ENCODE peak calls at places on chromosomes 13 and 19, in nine cellular contexts. One of them, this sample, is unnamed.

GRCh38 chr13:63044617-63045016 is 1629.0 kb upstream of the PCDH20 start:
- DNase-seq in upper lobe of right lung: no peak
- DNase-seq in GM20000: no peak
- DNase-seq in kidney: no peak
- DNase-seq in tibial artery: no peak
- DNase-seq in AG10803: no peak
- DNase-seq in thyroid gland: no peak
- DNase-seq in kidney epithelial cell: no peak
- DNase-seq in fibroblast of lung: no peak
- DNase-seq in this sample: no peak

GRCh38 chr19:55454787-55455243 is 6.6 kb downstream of the ISOC2 start:
- DNase-seq in upper lobe of right lung: no peak
- DNase-seq in GM20000: peak; percentile 78
- DNase-seq in kidney: no peak
- DNase-seq in tibial artery: no peak
- DNase-seq in AG10803: peak; percentile 26
- DNase-seq in thyroid gland: no peak
- DNase-seq in kidney epithelial cell: no peak
- DNase-seq in fibroblast of lung: no peak
- DNase-seq in this sample: peak; percentile 67

GRCh38 chr13:80469841-80470378 is 129.0 kb upstream of the SPRY2 start:
- DNase-seq in upper lobe of right lung: no peak
- DNase-seq in GM20000: no peak
- DNase-seq in kidney: peak; percentile 87
- DNase-seq in tibial artery: peak; percentile 93
- DNase-seq in AG10803: peak; percentile 4
- DNase-seq in thyroid gland: peak; percentile 38
- DNase-seq in kidney epithelial cell: peak; percentile 12
- DNase-seq in fibroblast of lung: peak; percentile 82
- DNase-seq in this sample: no peak

GRCh38 chr13:96958286-96958891 is 35.9 kb downstream of the OXGR1 start:
- DNase-seq in upper lobe of right lung: no peak
- DNase-seq in GM20000: peak; percentile 13
- DNase-seq in kidney: no peak
- DNase-seq in tibial artery: no peak
- DNase-seq in AG10803: peak; percentile 38
- DNase-seq in thyroid gland: peak; percentile 20
- DNase-seq in kidney epithelial cell: peak; percentile 9
- DNase-seq in fibroblast of lung: peak; percentile 8
- DNase-seq in this sample: peak; percentile 9

GRCh38 chr19:277581-278165 is 13.5 kb downstream of the PLPP2 start:
- DNase-seq in upper lobe of right lung: no peak
- DNase-seq in GM20000: no peak
- DNase-seq in kidney: no peak
- DNase-seq in tibial artery: no peak
- DNase-seq in AG10803: no peak
- DNase-seq in thyroid gland: no peak
- DNase-seq in kidney epithelial cell: no peak
- DNase-seq in fibroblast of lung: peak; percentile 38
- DNase-seq in this sample: no peak

GRCh38 chr19:51102991-51103390 is 5.2 kb downstream of the CTU1 start:
- DNase-seq in upper lobe of right lung: no peak
- DNase-seq in GM20000: no peak
- DNase-seq in kidney: no peak
- DNase-seq in tibial artery: no peak
- DNase-seq in AG10803: no peak
- DNase-seq in thyroid gland: no peak
- DNase-seq in kidney epithelial cell: no peak
- DNase-seq in fibroblast of lung: no peak
- DNase-seq in this sample: no peak

GRCh38 chr19:1668339-1669123 is 16.1 kb upstream of the TCF3 start:
- DNase-seq in upper lobe of right lung: no peak
- DNase-seq in GM20000: peak; percentile 62
- DNase-seq in kidney: peak; percentile 68
- DNase-seq in tibial artery: no peak
- DNase-seq in AG10803: no peak
- DNase-seq in thyroid gland: no peak
- DNase-seq in kidney epithelial cell: no peak
- DNase-seq in fibroblast of lung: no peak
- DNase-seq in this sample: peak; percentile 46

GRCh38 chr13:27004389-27004788 is 167.2 kb downstream of the USP12 start:
- DNase-seq in upper lobe of right lung: no peak
- DNase-seq in GM20000: no peak
- DNase-seq in kidney: no peak
- DNase-seq in tibial artery: no peak
- DNase-seq in AG10803: peak; percentile 24
- DNase-seq in thyroid gland: no peak
- DNase-seq in kidney epithelial cell: no peak
- DNase-seq in fibroblast of lung: no peak
- DNase-seq in this sample: no peak

GRCh38 chr19:794989-795658 is 2.1 kb upstream of the PTBP1 start:
- DNase-seq in upper lobe of right lung: no peak
- DNase-seq in GM20000: no peak
- DNase-seq in kidney: peak; percentile 79
- DNase-seq in tibial artery: no peak
- DNase-seq in AG10803: no peak
- DNase-seq in thyroid gland: no peak
- DNase-seq in kidney epithelial cell: no peak
- DNase-seq in fibroblast of lung: no peak
- DNase-seq in this sample: no peak

GRCh38 chr19:44657211-44657921 is 13.7 kb downstream of the PVR start:
- DNase-seq in upper lobe of right lung: peak; percentile 81
- DNase-seq in GM20000: peak; percentile 80
- DNase-seq in kidney: peak; percentile 81
- DNase-seq in tibial artery: peak; percentile 62
- DNase-seq in AG10803: peak; percentile 66
- DNase-seq in thyroid gland: peak; percentile 58
- DNase-seq in kidney epithelial cell: no peak
- DNase-seq in fibroblast of lung: peak; percentile 45
- DNase-seq in this sample: peak; percentile 85

GRCh38 chr19:8148410-8149231 is 771 bp downstream of the FBN3 start:
- DNase-seq in upper lobe of right lung: peak; percentile 73
- DNase-seq in GM20000: peak; percentile 35
- DNase-seq in kidney: no peak
- DNase-seq in tibial artery: no peak
- DNase-seq in AG10803: no peak
- DNase-seq in thyroid gland: peak; percentile 86
- DNase-seq in kidney epithelial cell: no peak
- DNase-seq in fibroblast of lung: no peak
- DNase-seq in this sample: peak; percentile 14

GRCh38 chr13:111171629-111172028 is 56.5 kb downstream of the ARHGEF7 start:
- DNase-seq in upper lobe of right lung: no peak
- DNase-seq in GM20000: no peak
- DNase-seq in kidney: no peak
- DNase-seq in tibial artery: no peak
- DNase-seq in AG10803: no peak
- DNase-seq in thyroid gland: no peak
- DNase-seq in kidney epithelial cell: no peak
- DNase-seq in fibroblast of lung: no peak
- DNase-seq in this sample: no peak

GRCh38 chr13:30038884-30039283 is 188.5 kb upstream of the UBL3 start:
- DNase-seq in upper lobe of right lung: no peak
- DNase-seq in GM20000: no peak
- DNase-seq in kidney: no peak
- DNase-seq in tibial artery: no peak
- DNase-seq in AG10803: peak; percentile 78
- DNase-seq in thyroid gland: no peak
- DNase-seq in kidney epithelial cell: no peak
- DNase-seq in fibroblast of lung: peak; percentile 62
- DNase-seq in this sample: no peak

GRCh38 chr13:107764012-107764411 is 451.3 kb downstream of the LIG4 start:
- DNase-seq in upper lobe of right lung: no peak
- DNase-seq in GM20000: no peak
- DNase-seq in kidney: no peak
- DNase-seq in tibial artery: no peak
- DNase-seq in AG10803: no peak
- DNase-seq in thyroid gland: no peak
- DNase-seq in kidney epithelial cell: no peak
- DNase-seq in fibroblast of lung: no peak
- DNase-seq in this sample: no peak

GRCh38 chr13:41054919-41055619 is 6.2 kb upstream of the WBP4 start:
- DNase-seq in upper lobe of right lung: no peak
- DNase-seq in GM20000: no peak
- DNase-seq in kidney: no peak
- DNase-seq in tibial artery: no peak
- DNase-seq in AG10803: no peak
- DNase-seq in thyroid gland: no peak
- DNase-seq in kidney epithelial cell: no peak
- DNase-seq in fibroblast of lung: no peak
- DNase-seq in this sample: no peak
- TF ChIP-seq CTCF in upper lobe of right lung: no peak
- TF ChIP-seq CTCF in GM20000: no peak
- TF ChIP-seq CTCF in kidney: no peak
- TF ChIP-seq CTCF in tibial artery: no peak
- TF ChIP-seq CTCF in AG10803: peak; percentile 24
- TF ChIP-seq CTCF in thyroid gland: no peak
- TF ChIP-seq CTCF in kidney epithelial cell: peak; percentile 31
- TF ChIP-seq CTCF in fibroblast of lung: peak; percentile 28
- TF ChIP-seq CTCF in this sample: peak; percentile 55

GRCh38 chr19:5679289-5680082 is 830 bp downstream of the MICOS13 start:
- DNase-seq in upper lobe of right lung: no peak
- DNase-seq in GM20000: no peak
- DNase-seq in kidney: peak; percentile 86
- DNase-seq in tibial artery: no peak
- DNase-seq in AG10803: no peak
- DNase-seq in thyroid gland: no peak
- DNase-seq in kidney epithelial cell: no peak
- DNase-seq in fibroblast of lung: no peak
- DNase-seq in this sample: no peak

GRCh38 chr19:5681446-5682292 is 842 bp downstream of the HSD11B1L start:
- DNase-seq in upper lobe of right lung: no peak
- DNase-seq in GM20000: no peak
- DNase-seq in kidney: no peak
- DNase-seq in tibial artery: no peak
- DNase-seq in AG10803: no peak
- DNase-seq in thyroid gland: no peak
- DNase-seq in kidney epithelial cell: no peak
- DNase-seq in fibroblast of lung: no peak
- DNase-seq in this sample: no peak

GRCh38 chr19:5682293-5682592 is 1.4 kb downstream of the HSD11B1L start:
- DNase-seq in upper lobe of right lung: no peak
- DNase-seq in GM20000: no peak
- DNase-seq in kidney: no peak
- DNase-seq in tibial artery: no peak
- DNase-seq in AG10803: no peak
- DNase-seq in thyroid gland: no peak
- DNase-seq in kidney epithelial cell: no peak
- DNase-seq in fibroblast of lung: no peak
- DNase-seq in this sample: no peak

GRCh38 chr19:5680083-5680436 is 256 bp downstream of the MICOS13 start:
- DNase-seq in upper lobe of right lung: peak; percentile 78
- DNase-seq in GM20000: no peak
- DNase-seq in kidney: peak; percentile 90
- DNase-seq in tibial artery: no peak
- DNase-seq in AG10803: peak; percentile 24
- DNase-seq in thyroid gland: peak; percentile 47
- DNase-seq in kidney epithelial cell: no peak
- DNase-seq in fibroblast of lung: no peak
- DNase-seq in this sample: no peak

DNA sequence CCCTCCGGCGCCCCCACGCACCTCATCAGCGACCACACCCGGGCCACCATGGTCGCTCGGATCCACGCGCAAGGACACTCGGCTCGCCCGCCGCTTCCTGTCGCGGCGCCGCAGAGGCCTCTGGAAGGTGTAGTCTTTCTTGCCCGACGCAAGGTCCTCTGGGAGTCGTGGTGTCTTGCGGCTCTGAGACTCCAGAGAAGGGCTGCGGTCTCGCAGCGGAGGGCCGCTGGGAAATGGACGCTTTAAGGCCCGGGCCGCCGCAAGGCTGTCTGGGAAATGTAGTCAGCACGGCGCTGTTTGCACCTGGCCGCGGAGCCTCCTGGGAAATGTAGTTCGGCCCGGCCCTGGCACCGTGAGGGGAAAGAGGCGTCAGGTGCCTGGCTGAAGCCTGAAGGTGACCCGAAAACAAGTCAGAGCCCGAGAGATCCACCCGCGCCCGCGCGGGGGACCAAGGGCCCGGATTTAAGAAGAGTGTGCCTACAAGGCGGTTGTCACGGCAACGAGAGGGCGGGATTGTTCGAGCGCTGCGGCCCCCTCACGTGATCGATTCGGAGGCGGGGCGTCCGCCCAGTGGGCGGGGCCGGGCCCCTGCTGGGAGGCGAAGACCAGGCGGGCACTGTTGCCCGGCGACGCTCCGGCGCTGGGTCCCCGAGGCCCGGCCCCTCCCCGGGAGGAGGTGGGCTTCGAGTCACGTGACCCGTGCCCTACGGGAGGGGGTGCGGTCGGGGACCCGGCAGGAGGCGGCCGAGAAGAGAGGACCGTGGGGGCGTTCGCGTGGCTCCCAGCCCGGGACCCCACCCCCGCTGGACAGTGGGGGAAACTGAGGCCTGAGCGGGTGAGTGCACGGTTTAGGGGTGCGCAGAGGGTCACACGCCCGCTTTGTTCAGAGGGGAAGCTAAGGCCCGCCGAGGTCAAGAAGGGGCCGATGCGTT is at the start of the genes HSD11B1L and MICOS13:
- DNase-seq in upper lobe of right lung: peak; percentile 99
- DNase-seq in GM20000: peak; percentile 95
- DNase-seq in kidney: peak; percentile 99
- DNase-seq in tibial artery: peak; percentile 99
- DNase-seq in AG10803: peak; percentile 99
- DNase-seq in thyroid gland: peak; percentile 99
- DNase-seq in kidney epithelial cell: peak; percentile 97
- DNase-seq in fibroblast of lung: peak; percentile 98
- DNase-seq in this sample: peak; percentile 99
- TF ChIP-seq CTCF in upper lobe of right lung: no peak
- TF ChIP-seq CTCF in GM20000: no peak
- TF ChIP-seq CTCF in kidney: no peak
- TF ChIP-seq CTCF in tibial artery: no peak
- TF ChIP-seq CTCF in AG10803: no peak
- TF ChIP-seq CTCF in thyroid gland: no peak
- TF ChIP-seq CTCF in kidney epithelial cell: no peak
- TF ChIP-seq CTCF in fibroblast of lung: no peak
- TF ChIP-seq CTCF in this sample: no peak

DNA sequence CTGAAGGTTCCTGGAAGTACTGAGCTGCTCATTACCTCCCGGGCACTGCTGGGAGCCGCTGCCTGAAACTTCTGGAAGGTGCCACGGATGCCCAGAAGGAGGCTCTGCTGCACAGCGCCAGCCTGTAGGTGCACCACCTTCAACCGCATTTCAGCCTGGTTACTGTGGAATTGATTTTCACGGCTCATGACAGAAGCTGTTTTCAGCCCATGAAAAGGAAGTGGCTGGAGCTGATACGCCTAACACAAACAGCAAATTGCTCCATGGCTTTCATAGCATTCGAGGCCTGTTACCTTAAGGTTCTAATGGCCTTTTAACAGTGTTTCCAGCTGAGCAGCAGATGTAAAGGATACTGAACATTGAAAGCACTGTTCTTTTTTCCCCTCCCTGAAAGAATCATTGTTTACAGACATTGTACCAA is 22.0 kb downstream of the GPC6 start:
- DNase-seq in upper lobe of right lung: peak; percentile 81
- DNase-seq in GM20000: no peak
- DNase-seq in kidney: no peak
- DNase-seq in tibial artery: no peak
- DNase-seq in AG10803: no peak
- DNase-seq in thyroid gland: peak; percentile 39
- DNase-seq in kidney epithelial cell: no peak
- DNase-seq in fibroblast of lung: peak; percentile 79
- DNase-seq in this sample: no peak
- TF ChIP-seq CTCF in upper lobe of right lung: peak; percentile 43
- TF ChIP-seq CTCF in GM20000: no peak
- TF ChIP-seq CTCF in kidney: peak; percentile 47
- TF ChIP-seq CTCF in tibial artery: peak; percentile 34
- TF ChIP-seq CTCF in AG10803: no peak
- TF ChIP-seq CTCF in thyroid gland: peak; percentile 33
- TF ChIP-seq CTCF in kidney epithelial cell: peak; percentile 86
- TF ChIP-seq CTCF in fibroblast of lung: peak; percentile 21
- TF ChIP-seq CTCF in this sample: no peak

GRCh38 chr19:58002384-58003152 is at the start of gene ZNF606:
- DNase-seq in upper lobe of right lung: peak; percentile 95
- DNase-seq in GM20000: peak; percentile 97
- DNase-seq in kidney: peak; percentile 96
- DNase-seq in tibial artery: peak; percentile 83
- DNase-seq in AG10803: peak; percentile 88
- DNase-seq in thyroid gland: peak; percentile 89
- DNase-seq in kidney epithelial cell: peak; percentile 32
- DNase-seq in fibroblast of lung: peak; percentile 89
- DNase-seq in this sample: peak; percentile 87
- TF ChIP-seq CTCF in upper lobe of right lung: no peak
- TF ChIP-seq CTCF in GM20000: no peak
- TF ChIP-seq CTCF in kidney: no peak
- TF ChIP-seq CTCF in tibial artery: no peak
- TF ChIP-seq CTCF in AG10803: no peak
- TF ChIP-seq CTCF in thyroid gland: no peak
- TF ChIP-seq CTCF in kidney epithelial cell: no peak
- TF ChIP-seq CTCF in fibroblast of lung: no peak
- TF ChIP-seq CTCF in this sample: no peak

This sample was measured in activated CD8-positive, alpha-beta T cell treated with anti-CD3 and anti-CD28 coated beads for 36 hours.